ENCODE peak calls at places on chromosome 11, in five cellular contexts. M, A, F, E and V are unnamed samples.

GRCh38 chr11:11977206-11977938 is 31.1 kb downstream of the DKK3 start:
- DNase-seq in M (peak), A (no peak), F (peak), E (peak), V (peak)

GRCh38 chr11:96827164-96827563 is 437.4 kb downstream of the JRKL start:
- DNase-seq in M (no peak), A (no peak), F (peak), E (peak), V (no peak)

GRCh38 chr11:26994579-26995210 is 783 bp downstream of the FIBIN start:
- DNase-seq in M (no peak), A (no peak), F (no peak), E (no peak), V (no peak)

GRCh38 chr11:95450547-95451123 is 219.6 kb upstream of the SESN3 start:
- DNase-seq in M (peak), A (no peak), F (no peak), E (peak), V (peak)

GRCh38 chr11:77299528-77299993 is 1.9 kb downstream of the GDPD4 start:
- DNase-seq in M (no peak), A (peak), F (peak), E (no peak), V (no peak)

GRCh38 chr11:19690885-19691284 is 21.8 kb upstream of the NAV2 start:
- DNase-seq in M (no peak), A (no peak), F (no peak), E (no peak), V (no peak)

GRCh38 chr11:88292156-88292844 is 45.2 kb downstream of the CTSC start:
- DNase-seq in M (no peak), A (peak), F (peak), E (peak), V (no peak)

GRCh38 chr11:32566527-32566926 is 17.1 kb upstream of the EIF3M start:
- DNase-seq in M (no peak), A (no peak), F (no peak), E (no peak), V (no peak)

GRCh38 chr11:67277231-67277961 is 11.1 kb downstream of the GRK2 start:
- DNase-seq in M (no peak), A (peak), F (peak), E (peak), V (no peak)

GRCh38 chr11:83687787-83688186 is 401.6 kb upstream of the CCDC90B start:
- DNase-seq in M (no peak), A (no peak), F (no peak), E (no peak), V (no peak)

GRCh38 chr11:16410479-16410878 is 54.1 kb upstream of the SOX6 start:
- DNase-seq in M (no peak), A (no peak), F (peak), E (no peak), V (no peak)

GRCh38 chr11:43396617-43397016 is 37.9 kb downstream of the TTC17 start:
- DNase-seq in M (no peak), A (no peak), F (peak), E (no peak), V (no peak)

GRCh38 chr11:44219830-44220778 is 89.8 kb downstream of the ALX4 start:
- DNase-seq in M (no peak), A (no peak), F (peak), E (no peak), V (no peak)

GRCh38 chr11:79822771-79823170 is 381.9 kb upstream of the TENM4 start:
- DNase-seq in M (no peak), A (no peak), F (peak), E (no peak), V (no peak)

GRCh38 chr11:80929406-80929805 is 1488.6 kb upstream of the TENM4 start:
- DNase-seq in M (no peak), A (no peak), F (peak), E (no peak), V (no peak)

GRCh38 chr11:65213322-65214211 is 31.8 kb downstream of the CAPN1 start:
- DNase-seq in M (no peak), A (peak), F (no peak), E (no peak), V (no peak)

DNA sequence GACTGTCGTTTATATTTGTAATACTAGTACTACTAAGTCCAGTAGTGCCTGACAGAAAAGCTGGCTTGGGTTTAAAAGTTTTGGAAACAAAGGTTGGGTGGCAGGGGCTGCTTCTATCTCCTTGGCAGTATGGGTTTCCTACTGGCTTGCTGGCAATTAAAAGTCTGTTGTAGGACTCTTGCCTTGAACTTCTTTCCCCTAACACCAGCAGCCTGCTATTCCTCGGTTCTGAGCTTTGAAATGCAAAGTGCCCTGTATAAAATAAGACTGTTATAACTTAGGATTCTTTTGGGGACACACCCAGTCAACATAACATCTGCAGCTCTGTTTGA is 1.3 kb downstream of the RNF169 start:
- DNase-seq in M (no peak), A (no peak), F (no peak), E (no peak), V (no peak)
- H3K4me3 ChIP-seq in M (peak), A (peak), F (peak), E (peak), V (peak)

GRCh38 chr11:76237914-76238313 is 31.6 kb upstream of the WNT11 start:
- DNase-seq in M (no peak), A (no peak), F (no peak), E (no peak), V (no peak)
- TF ChIP-seq CTCF in M (no peak), A (no peak), F (no peak), E (peak), V (no peak)

DNA sequence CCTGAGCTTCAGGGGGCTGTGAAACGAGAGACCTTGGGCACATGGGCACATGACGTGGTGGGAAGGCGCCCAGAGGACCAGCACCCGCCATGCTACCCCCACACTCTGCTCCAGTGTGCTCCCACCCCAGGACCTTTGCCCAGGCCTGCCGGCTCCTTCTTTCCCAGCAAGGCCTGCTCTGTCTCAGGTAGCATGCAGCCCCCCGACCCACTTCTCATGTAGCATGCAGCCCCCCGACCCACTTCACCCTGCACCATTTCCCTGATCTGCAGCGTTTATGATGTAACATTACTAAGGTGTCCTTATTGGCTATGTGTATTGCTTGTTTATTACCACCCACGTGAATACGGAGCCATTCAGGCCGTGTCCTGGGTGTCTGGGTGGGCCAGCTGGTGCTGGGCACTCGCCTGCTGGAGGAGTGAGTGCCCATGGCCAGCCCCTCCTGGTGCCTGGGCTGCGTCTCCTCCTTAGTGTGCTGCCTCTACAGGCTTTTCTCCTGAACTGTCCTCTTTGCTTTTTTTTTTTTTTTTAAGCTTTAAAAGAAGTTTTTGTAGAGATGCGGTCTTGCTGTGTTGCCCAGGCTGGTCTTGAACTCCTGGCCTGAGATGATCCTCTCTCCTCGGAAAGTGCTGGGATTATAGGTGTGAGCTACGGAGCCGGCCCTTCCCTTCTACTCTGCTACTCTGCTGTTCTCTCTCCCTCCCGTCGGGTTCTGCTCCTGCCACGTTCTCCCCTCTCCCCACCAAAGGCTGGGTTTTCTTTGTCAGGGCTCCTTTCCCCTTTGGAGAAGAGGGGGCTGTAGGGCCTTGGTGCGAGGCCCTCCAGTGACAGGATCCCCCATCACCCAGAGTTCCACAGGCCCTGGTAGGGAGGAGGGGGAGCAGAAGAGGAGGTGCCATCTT is 29.4 kb downstream of the LRP5 start:
- DNase-seq in M (no peak), A (no peak), F (no peak), E (no peak), V (no peak)
- H3K4me3 ChIP-seq in M (no peak), A (no peak), F (no peak), E (no peak), V (no peak)

DNA sequence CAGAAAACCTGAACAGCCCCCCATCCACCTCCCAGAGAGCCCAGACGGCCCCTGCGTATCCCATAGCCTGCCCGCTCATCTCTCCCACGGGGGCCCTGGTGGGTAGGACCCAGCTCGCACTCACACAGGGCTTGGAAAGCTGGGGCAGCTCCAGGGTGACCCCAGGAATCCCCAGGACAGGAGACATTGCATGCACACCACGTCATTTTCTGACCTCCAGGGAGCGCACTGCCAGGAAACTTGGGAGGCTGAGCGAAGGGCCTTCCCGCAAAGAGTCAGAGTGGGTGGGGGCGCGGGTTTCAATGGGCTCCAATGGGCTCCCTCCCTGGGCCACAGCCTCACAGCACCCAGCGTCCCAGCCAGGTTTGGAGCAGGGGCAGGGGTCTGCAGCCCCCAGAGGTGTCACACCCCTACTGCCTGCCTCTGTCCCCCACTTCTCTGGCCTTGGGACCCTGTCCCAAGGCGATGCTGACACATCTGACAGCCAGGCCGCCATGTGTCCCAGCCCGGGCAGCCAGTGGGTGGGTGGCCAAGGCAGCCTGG is 8.2 kb upstream of the SYT8 start:
- DNase-seq in M (peak), A (peak), F (peak), E (peak), V (peak)
- TF ChIP-seq CTCF in M (peak), A (peak), F (peak), E (peak), V (peak)

GRCh38 chr11:134290646-134291045 is 14.5 kb downstream of the GLB1L3 start:
- DNase-seq in M (no peak), A (no peak), F (no peak), E (no peak), V (no peak)

GRCh38 chr11:134288486-134288885 is 12.3 kb downstream of the GLB1L3 start:
- DNase-seq in M (no peak), A (no peak), F (no peak), E (no peak), V (no peak)

GRCh38 chr11:134289167-134289566 is 13.0 kb downstream of the GLB1L3 start:
- DNase-seq in M (no peak), A (no peak), F (no peak), E (no peak), V (no peak)

GRCh38 chr11:134291196-134291595 is 15.0 kb downstream of the GLB1L3 start:
- DNase-seq in M (no peak), A (no peak), F (no peak), E (no peak), V (no peak)

GRCh38 chr11:134289789-134290188 is 13.6 kb downstream of the GLB1L3 start:
- DNase-seq in M (no peak), A (no peak), F (no peak), E (no peak), V (no peak)
- H3K4me3 ChIP-seq in M (no peak), A (no peak), F (no peak), E (no peak), V (no peak)

GRCh38 chr11:93694109-93694508 is 32.6 kb downstream of the CEP295 start:
- DNase-seq in M (no peak), A (no peak), F (no peak), E (no peak), V (no peak)
- TF ChIP-seq CTCF in M (no peak), A (peak), F (no peak), E (peak), V (no peak)

GRCh38 chr11:102617491-102618026 is 7.6 kb downstream of the MMP20 start:
- DNase-seq in M (no peak), A (no peak), F (peak), E (no peak), V (no peak)
- H3K4me3 ChIP-seq in M (no peak), A (no peak), F (no peak), E (no peak), V (no peak)

GRCh38 chr11:61787928-61788491 is 4.4 kb downstream of the TMEM258 start:
- DNase-seq in M (no peak), A (peak), F (peak), E (peak), V (no peak)
- TF ChIP-seq CTCF in M (peak), A (peak), F (peak), E (peak), V (peak)

GRCh38 chr11:33656768-33657167 is 43.9 kb downstream of the C11orf91 start:
- DNase-seq in M (no peak), A (no peak), F (no peak), E (no peak), V (no peak)

GRCh38 chr11:33659370-33660139 is 41.1 kb downstream of the C11orf91 start:
- DNase-seq in M (no peak), A (no peak), F (no peak), E (no peak), V (no peak)

GRCh38 chr11:33655842-33656600 is 44.6 kb downstream of the C11orf91 start:
- DNase-seq in M (no peak), A (no peak), F (peak), E (no peak), V (no peak)

GRCh38 chr11:33657757-33658156 is 42.9 kb downstream of the C11orf91 start:
- DNase-seq in M (no peak), A (no peak), F (no peak), E (no peak), V (no peak)

DNA sequence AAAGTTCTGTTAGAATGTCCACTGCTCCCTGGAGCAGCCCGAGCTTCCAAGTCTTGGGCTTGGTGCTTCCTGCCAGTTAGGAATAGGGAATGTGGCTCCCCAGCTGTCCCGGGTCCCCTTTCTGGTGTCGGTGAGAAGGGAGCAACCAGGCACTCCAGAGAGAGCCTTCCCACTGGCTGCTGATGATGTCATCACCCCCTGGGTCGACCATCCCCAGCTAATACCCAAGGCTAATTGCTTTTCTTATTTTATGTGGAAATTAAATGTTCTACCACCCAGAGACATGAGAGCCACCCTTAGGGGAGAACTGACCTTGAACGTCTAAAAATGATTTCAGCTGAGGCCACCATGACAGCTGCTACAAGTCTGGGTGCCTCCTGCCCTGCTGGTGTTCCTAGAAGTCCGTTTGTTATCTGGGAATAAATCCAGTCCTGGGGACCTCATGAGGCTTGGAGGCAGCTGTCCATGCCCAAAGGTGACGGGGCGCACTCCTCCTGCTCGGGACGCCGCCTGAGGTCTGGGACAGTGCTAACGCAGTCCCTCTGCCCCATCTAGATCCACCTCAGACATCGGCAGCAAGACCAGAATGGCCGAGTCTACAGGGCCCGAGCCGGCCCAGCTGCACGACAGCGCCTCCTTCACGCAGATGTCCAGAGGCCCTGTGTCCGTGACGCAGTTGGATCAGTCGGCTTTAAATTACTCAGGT is 42.3 kb downstream of the C11orf91 start:
- DNase-seq in M (no peak), A (no peak), F (no peak), E (no peak), V (no peak)
- H3K4me3 ChIP-seq in M (no peak), A (no peak), F (no peak), E (no peak), V (no peak)